ENCODE peak calls at places on chromosomes 7 and 10, in seven cellular contexts. One of them, this sample, is unnamed.

GRCh38 chr10:69362471-69362954 is 54.2 kb downstream of the TACR2 start:
- DNase-seq in upper lobe of right lung: peak
- DNase-seq in tibial artery: peak
- DNase-seq in hepatocyte: no peak
- DNase-seq in epithelial cell of esophagus: peak
- DNase-seq in tibial nerve: no peak
- DNase-seq in astrocyte of the spinal cord: peak
- DNase-seq in this sample: no peak

GRCh38 chr7:52735656-52736055 is 299.8 kb upstream of the POM121L12 start:
- DNase-seq in upper lobe of right lung: no peak
- DNase-seq in tibial artery: no peak
- DNase-seq in hepatocyte: no peak
- DNase-seq in epithelial cell of esophagus: no peak
- DNase-seq in tibial nerve: no peak
- DNase-seq in astrocyte of the spinal cord: no peak
- DNase-seq in this sample: no peak

GRCh38 chr10:108629843-108630242 is 1293.5 kb downstream of the XPNPEP1 start:
- DNase-seq in upper lobe of right lung: no peak
- DNase-seq in tibial artery: no peak
- DNase-seq in hepatocyte: peak
- DNase-seq in epithelial cell of esophagus: no peak
- DNase-seq in tibial nerve: no peak
- DNase-seq in astrocyte of the spinal cord: no peak
- DNase-seq in this sample: no peak

GRCh38 chr7:16071246-16071857 is 350.0 kb downstream of the CRPPA start:
- DNase-seq in upper lobe of right lung: no peak
- DNase-seq in tibial artery: no peak
- DNase-seq in hepatocyte: peak
- DNase-seq in epithelial cell of esophagus: peak
- DNase-seq in tibial nerve: no peak
- DNase-seq in astrocyte of the spinal cord: peak
- DNase-seq in this sample: no peak

GRCh38 chr10:675532-675931 is 13.9 kb downstream of the DIP2C start:
- DNase-seq in upper lobe of right lung: no peak
- DNase-seq in tibial artery: no peak
- DNase-seq in hepatocyte: no peak
- DNase-seq in epithelial cell of esophagus: no peak
- DNase-seq in tibial nerve: no peak
- DNase-seq in astrocyte of the spinal cord: no peak
- DNase-seq in this sample: no peak

GRCh38 chr10:132094581-132095234 is 29.0 kb downstream of the JAKMIP3 start:
- DNase-seq in upper lobe of right lung: peak
- DNase-seq in tibial artery: no peak
- DNase-seq in hepatocyte: peak
- DNase-seq in epithelial cell of esophagus: no peak
- DNase-seq in tibial nerve: no peak
- DNase-seq in astrocyte of the spinal cord: no peak
- DNase-seq in this sample: no peak

GRCh38 chr7:116592445-116592844 is 67.6 kb downstream of the CAV1 start:
- DNase-seq in upper lobe of right lung: no peak
- DNase-seq in tibial artery: no peak
- DNase-seq in hepatocyte: no peak
- DNase-seq in epithelial cell of esophagus: no peak
- DNase-seq in tibial nerve: no peak
- DNase-seq in astrocyte of the spinal cord: no peak
- DNase-seq in this sample: no peak

GRCh38 chr7:16504019-16504418 is 22.6 kb upstream of the LRRC72 start:
- DNase-seq in upper lobe of right lung: no peak
- DNase-seq in tibial artery: no peak
- DNase-seq in hepatocyte: no peak
- DNase-seq in epithelial cell of esophagus: no peak
- DNase-seq in tibial nerve: no peak
- DNase-seq in astrocyte of the spinal cord: peak
- DNase-seq in this sample: peak

GRCh38 chr7:100166966-100167911 is 1.2 kb downstream of the GAL3ST4 start:
- DNase-seq in upper lobe of right lung: peak
- DNase-seq in tibial artery: no peak
- DNase-seq in hepatocyte: no peak
- DNase-seq in epithelial cell of esophagus: no peak
- DNase-seq in tibial nerve: no peak
- DNase-seq in astrocyte of the spinal cord: no peak
- DNase-seq in this sample: no peak

GRCh38 chr7:73978681-73979563 is 49.1 kb upstream of the ELN start:
- DNase-seq in upper lobe of right lung: peak
- DNase-seq in tibial artery: peak
- DNase-seq in hepatocyte: peak
- DNase-seq in epithelial cell of esophagus: peak
- DNase-seq in tibial nerve: peak
- DNase-seq in astrocyte of the spinal cord: no peak
- DNase-seq in this sample: peak

GRCh38 chr7:148045521-148045920 is 545.0 kb upstream of the C7orf33 start:
- DNase-seq in upper lobe of right lung: no peak
- DNase-seq in tibial artery: no peak
- DNase-seq in hepatocyte: no peak
- DNase-seq in epithelial cell of esophagus: no peak
- DNase-seq in tibial nerve: no peak
- DNase-seq in astrocyte of the spinal cord: no peak
- DNase-seq in this sample: no peak

GRCh38 chr7:12635830-12636229 is 51.6 kb upstream of the ARL4A start:
- DNase-seq in upper lobe of right lung: no peak
- DNase-seq in tibial artery: no peak
- DNase-seq in hepatocyte: no peak
- DNase-seq in epithelial cell of esophagus: peak
- DNase-seq in tibial nerve: no peak
- DNase-seq in astrocyte of the spinal cord: no peak
- DNase-seq in this sample: no peak

GRCh38 chr7:2092279-2092678 is 140.5 kb downstream of the MAD1L1 start:
- DNase-seq in upper lobe of right lung: no peak
- DNase-seq in tibial artery: no peak
- DNase-seq in hepatocyte: no peak
- DNase-seq in epithelial cell of esophagus: no peak
- DNase-seq in tibial nerve: no peak
- DNase-seq in astrocyte of the spinal cord: no peak
- DNase-seq in this sample: no peak

GRCh38 chr7:2088801-2089200 is 143.9 kb downstream of the MAD1L1 start:
- DNase-seq in upper lobe of right lung: no peak
- DNase-seq in tibial artery: no peak
- DNase-seq in hepatocyte: no peak
- DNase-seq in epithelial cell of esophagus: no peak
- DNase-seq in tibial nerve: no peak
- DNase-seq in astrocyte of the spinal cord: no peak
- DNase-seq in this sample: no peak

GRCh38 chr7:2093841-2094220 is 138.9 kb downstream of the MAD1L1 start:
- DNase-seq in upper lobe of right lung: no peak
- DNase-seq in tibial artery: no peak
- DNase-seq in hepatocyte: no peak
- DNase-seq in epithelial cell of esophagus: no peak
- DNase-seq in tibial nerve: no peak
- DNase-seq in astrocyte of the spinal cord: no peak
- DNase-seq in this sample: no peak

GRCh38 chr7:2093214-2093840 is 139.4 kb downstream of the MAD1L1 start:
- DNase-seq in upper lobe of right lung: no peak
- DNase-seq in tibial artery: no peak
- DNase-seq in hepatocyte: no peak
- DNase-seq in epithelial cell of esophagus: no peak
- DNase-seq in tibial nerve: no peak
- DNase-seq in astrocyte of the spinal cord: no peak
- DNase-seq in this sample: no peak

DNA sequence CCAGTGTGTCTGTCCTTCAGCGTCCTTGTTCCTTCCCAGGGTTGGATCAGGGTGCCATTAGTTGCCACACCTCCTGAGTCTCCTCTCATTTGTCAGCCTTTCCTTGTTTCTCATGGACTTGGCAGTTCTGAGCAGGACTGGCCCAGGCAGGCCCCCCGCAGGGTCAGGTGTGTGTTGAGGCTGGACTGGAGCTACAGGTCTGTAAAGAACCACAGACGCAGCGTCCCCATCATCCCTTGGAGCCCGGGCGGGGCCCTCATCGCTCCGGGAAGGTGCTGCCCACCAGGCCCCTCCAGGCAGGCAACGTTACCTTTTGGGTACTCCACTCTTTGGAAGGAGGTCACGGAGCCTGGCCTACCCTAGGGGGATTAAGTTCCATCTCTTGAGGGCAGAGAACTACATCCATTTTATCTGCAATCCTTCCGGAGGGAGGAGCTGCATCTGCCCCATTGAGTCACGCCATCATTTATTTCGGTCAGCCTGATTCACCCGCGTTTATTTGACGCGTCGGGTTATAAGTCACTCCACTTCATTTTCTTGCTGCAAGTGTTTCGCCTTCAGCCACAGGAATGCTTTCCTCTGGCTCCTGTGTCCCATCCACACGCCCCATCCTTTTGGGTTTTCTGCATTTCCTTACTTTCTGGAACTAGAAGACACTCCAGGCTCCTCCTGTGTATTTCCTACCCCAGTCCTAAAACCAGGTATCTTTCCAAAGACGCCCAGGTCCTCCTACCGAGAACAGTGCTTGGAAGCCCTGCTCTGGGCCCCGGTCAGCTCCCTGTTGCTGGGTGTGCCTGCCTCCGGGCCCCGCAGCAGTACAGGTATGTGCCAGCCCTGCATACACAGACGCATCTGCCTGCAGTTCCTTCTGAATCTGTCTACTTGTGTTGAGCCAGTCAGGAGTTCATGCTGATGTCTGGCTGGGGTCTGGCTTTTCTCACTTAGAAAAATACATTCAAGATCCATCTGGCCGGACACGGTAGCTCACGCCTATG is 141.9 kb downstream of the MAD1L1 start:
- DNase-seq in upper lobe of right lung: no peak
- DNase-seq in tibial artery: no peak
- DNase-seq in hepatocyte: peak
- DNase-seq in epithelial cell of esophagus: no peak
- DNase-seq in tibial nerve: no peak
- DNase-seq in astrocyte of the spinal cord: no peak
- DNase-seq in this sample: no peak
- H3K4me3 ChIP-seq in upper lobe of right lung: no peak
- H3K4me3 ChIP-seq in tibial artery: no peak
- H3K4me3 ChIP-seq in hepatocyte: no peak
- H3K4me3 ChIP-seq in epithelial cell of esophagus: no peak
- H3K4me3 ChIP-seq in tibial nerve: no peak
- H3K4me3 ChIP-seq in astrocyte of the spinal cord: no peak
- H3K4me3 ChIP-seq in this sample: no peak

GRCh38 chr10:100185364-100186252 is at the start of gene ERLIN1:
- DNase-seq in upper lobe of right lung: peak
- DNase-seq in tibial artery: peak
- DNase-seq in hepatocyte: peak
- DNase-seq in epithelial cell of esophagus: peak
- DNase-seq in tibial nerve: peak
- DNase-seq in astrocyte of the spinal cord: peak
- DNase-seq in this sample: peak
- TF ChIP-seq CTCF in upper lobe of right lung: no peak
- TF ChIP-seq CTCF in tibial artery: no peak
- TF ChIP-seq CTCF in hepatocyte: peak
- TF ChIP-seq CTCF in epithelial cell of esophagus: no peak
- TF ChIP-seq CTCF in tibial nerve: peak
- TF ChIP-seq CTCF in astrocyte of the spinal cord: no peak
- TF ChIP-seq CTCF in this sample: no peak

GRCh38 chr7:137943132-137943551 is 58.7 kb downstream of the CREB3L2 start:
- DNase-seq in upper lobe of right lung: no peak
- DNase-seq in tibial artery: peak
- DNase-seq in hepatocyte: peak
- DNase-seq in epithelial cell of esophagus: no peak
- DNase-seq in tibial nerve: no peak
- DNase-seq in astrocyte of the spinal cord: peak
- DNase-seq in this sample: no peak
- H3K4me3 ChIP-seq in upper lobe of right lung: no peak
- H3K4me3 ChIP-seq in tibial artery: no peak
- H3K4me3 ChIP-seq in hepatocyte: no peak
- H3K4me3 ChIP-seq in epithelial cell of esophagus: no peak
- H3K4me3 ChIP-seq in tibial nerve: no peak
- H3K4me3 ChIP-seq in astrocyte of the spinal cord: no peak
- H3K4me3 ChIP-seq in this sample: no peak

DNA sequence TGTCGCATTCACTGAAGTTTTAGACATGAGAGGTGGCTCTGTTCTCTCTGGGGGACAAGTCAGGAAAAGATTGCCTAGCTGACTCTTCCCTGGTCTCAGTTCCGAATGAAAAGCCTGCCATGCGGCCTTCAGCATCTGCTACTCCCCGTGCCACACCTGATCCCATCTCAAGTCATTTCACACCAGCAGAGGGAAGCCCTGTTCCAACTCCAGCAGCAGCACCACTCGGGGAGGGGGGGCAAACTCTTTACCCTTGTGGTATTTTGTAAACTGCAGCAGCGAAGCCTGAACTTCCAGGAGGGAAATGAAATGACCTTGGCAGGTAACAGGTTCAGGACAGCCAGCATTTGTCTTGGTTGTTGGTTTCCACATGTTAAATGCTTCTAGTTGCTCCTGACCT is 13.8 kb downstream of the LRRC4 start:
- DNase-seq in upper lobe of right lung: no peak
- DNase-seq in tibial artery: no peak
- DNase-seq in hepatocyte: no peak
- DNase-seq in epithelial cell of esophagus: no peak
- DNase-seq in tibial nerve: no peak
- DNase-seq in astrocyte of the spinal cord: no peak
- DNase-seq in this sample: no peak
- TF ChIP-seq CTCF in upper lobe of right lung: no peak
- TF ChIP-seq CTCF in tibial artery: no peak
- TF ChIP-seq CTCF in hepatocyte: no peak
- TF ChIP-seq CTCF in epithelial cell of esophagus: peak
- TF ChIP-seq CTCF in tibial nerve: no peak
- TF ChIP-seq CTCF in astrocyte of the spinal cord: peak
- TF ChIP-seq CTCF in this sample: no peak

GRCh38 chr10:59098811-59099452 is 77.5 kb upstream of the PHYHIPL start:
- DNase-seq in upper lobe of right lung: no peak
- DNase-seq in tibial artery: no peak
- DNase-seq in hepatocyte: peak
- DNase-seq in epithelial cell of esophagus: no peak
- DNase-seq in tibial nerve: no peak
- DNase-seq in astrocyte of the spinal cord: peak
- DNase-seq in this sample: no peak
- H3K4me3 ChIP-seq in upper lobe of right lung: no peak
- H3K4me3 ChIP-seq in tibial artery: no peak
- H3K4me3 ChIP-seq in hepatocyte: no peak
- H3K4me3 ChIP-seq in epithelial cell of esophagus: no peak
- H3K4me3 ChIP-seq in tibial nerve: no peak
- H3K4me3 ChIP-seq in astrocyte of the spinal cord: no peak
- H3K4me3 ChIP-seq in this sample: no peak